ENCODE peak calls at places on chromosomes 3 and 15, in seven cellular contexts. J is activated T-cell treated with anti-CD3 and anti-CD28 coated beads for 24 hours; E is NCI-H69; P is hepatocyte; F is Right ventricle myocardium superior; U is stimulated activated CD8-positive, alpha-beta memory T cell treated with anti-CD3 and anti-CD28 coated beads, Interleukin-12 subunit alpha, Interleukin-12 subunit beta, amount 100 ng/mL, for 4 hours; X is NCI-H1417. K is an unnamed sample.

GRCh38 chr3:104298662-104299061 is 1068.0 kb upstream of the ALCAM start:
- DNase-seq in J (no peak), E (no peak), P (no peak), F (no peak), U (no peak), X (no peak), K (no peak)

GRCh38 chr3:36895488-36896409 is 49.1 kb downstream of the TRANK1 start:
- DNase-seq in J (no peak), E (no peak), P (no peak), F (no peak), U (no peak), X (no peak), K (no peak)

GRCh38 chr3:187679638-187680396 is 9.6 kb upstream of the SST start:
- DNase-seq in J (peak; percentile 51), E (peak; percentile 59), P (peak; percentile 87), F (peak; percentile 81), U (peak; percentile 17), X (peak; percentile 75), K (peak; percentile 81)

GRCh38 chr15:42352401-42352800 is 6.9 kb upstream of the CAPN3 start:
- DNase-seq in J (no peak), E (no peak), P (no peak), F (no peak), U (no peak), X (no peak), K (no peak)

GRCh38 chr15:72302955-72303354 is 17.0 kb downstream of the CELF6 start:
- DNase-seq in J (no peak), E (no peak), P (no peak), F (no peak), U (no peak), X (no peak), K (no peak)

GRCh38 chr3:194250104-194251002 is 100.8 kb downstream of the CPN2 start:
- DNase-seq in J (no peak), E (peak; percentile 95), P (peak; percentile 76), F (peak; percentile 91), U (no peak), X (peak; percentile 54), K (no peak)

GRCh38 chr3:34955684-34956083 is 683.6 kb upstream of the ARPP21 start:
- DNase-seq in J (no peak), E (no peak), P (no peak), F (no peak), U (no peak), X (peak; percentile 1), K (no peak)

GRCh38 chr3:66483006-66483928 is 17.6 kb downstream of the LRIG1 start:
- DNase-seq in J (no peak), E (peak; percentile 77), P (no peak), F (peak; percentile 90), U (no peak), X (no peak), K (no peak)

GRCh38 chr3:25460751-25461150 is 32.7 kb downstream of the RARB start:
- DNase-seq in J (no peak), E (no peak), P (no peak), F (no peak), U (no peak), X (no peak), K (no peak)

K was measured in NCI-H774.